ENCODE peak calls at places on chromosomes 4 and X, in nine cellular contexts. H is stimulated activated CD8-positive, alpha-beta memory T cell treated with anti-CD3 and anti-CD28 coated beads, Interleukin-4, amount 100 ng/mL, for 48 hours; A is hepatocyte; V is heart right ventricle; B is osteocyte; R is iris pigment epithelial cell; I is T-helper 17 cell; Q is activated CD8-positive, alpha-beta memory T cell treated with anti-CD3 and anti-CD28 coated beads, Interleukin-2, amount 50 U/mL, for 48 hours; E is thyroid gland. K is an unnamed sample.

GRCh38 chrX:56564182-56564885 is 907 bp downstream of the UBQLN2 start:
- DNase-seq in H (peak; percentile 53), A (peak; percentile 13), V (peak; percentile 10), B (peak; percentile 83), R (peak; percentile 55), I (no peak), Q (peak; percentile 70), E (peak; percentile 10), K (peak; percentile 38)

GRCh38 chrX:69253821-69254220 is 88.6 kb upstream of the PJA1 start:
- DNase-seq in H (no peak), A (no peak), V (no peak), B (no peak), R (no peak), I (no peak), Q (no peak), E (no peak), K (no peak)

GRCh38 chr4:123891901-123892300 is 495.3 kb downstream of the SPRY1 start:
- DNase-seq in H (no peak), A (no peak), V (no peak), B (no peak), R (no peak), I (no peak), Q (no peak), E (no peak), K (peak; percentile 10)

GRCh38 chrX:38817004-38817703 is 15.9 kb downstream of the MID1IP1 start:
- DNase-seq in H (no peak), A (peak; percentile 48), V (peak; percentile 34), B (no peak), R (peak; percentile 39), I (no peak), Q (no peak), E (peak; percentile 50), K (no peak)

GRCh38 chr4:54227261-54228063 is 1.6 kb upstream of the PDGFRA start:
- DNase-seq in H (no peak), A (peak; percentile 60), V (peak; percentile 14), B (peak; percentile 85), R (peak; percentile 75), I (no peak), Q (peak; percentile 53), E (peak; percentile 35), K (no peak)

GRCh38 chr4:73066928-73067327 is 2.6 kb downstream of the COX18 start:
- DNase-seq in H (no peak), A (no peak), V (no peak), B (no peak), R (no peak), I (peak; percentile 23), Q (no peak), E (no peak), K (no peak)

GRCh38 chr4:16721618-16722291 is 176.7 kb downstream of the LDB2 start:
- DNase-seq in H (no peak), A (peak; percentile 27), V (no peak), B (no peak), R (peak; percentile 94), I (no peak), Q (no peak), E (no peak), K (no peak)

GRCh38 chr4:102169345-102169744 is 175.9 kb downstream of the SLC39A8 start:
- DNase-seq in H (no peak), A (peak; percentile 27), V (no peak), B (no peak), R (no peak), I (no peak), Q (no peak), E (no peak), K (no peak)

GRCh38 chr4:147492761-147493160 is 11.9 kb downstream of the EDNRA start:
- DNase-seq in H (no peak), A (no peak), V (peak; percentile 22), B (no peak), R (peak; percentile 94), I (no peak), Q (no peak), E (no peak), K (no peak)

GRCh38 chr4:94126669-94127068 is 81.0 kb upstream of the SMARCAD1 start:
- DNase-seq in H (no peak), A (peak; percentile 16), V (no peak), B (no peak), R (peak; percentile 2), I (no peak), Q (no peak), E (no peak), K (peak; percentile 25)

GRCh38 chr4:100391913-100392312 is 125.9 kb downstream of the EMCN start:
- DNase-seq in H (no peak), A (no peak), V (no peak), B (no peak), R (peak; percentile 87), I (no peak), Q (no peak), E (no peak), K (no peak)

GRCh38 chr4:86587016-86587713 is 7.0 kb upstream of the PTPN13 start:
- DNase-seq in H (no peak), A (peak; percentile 6), V (no peak), B (no peak), R (no peak), I (no peak), Q (no peak), E (peak; percentile 23), K (no peak)

GRCh38 chr4:107210450-107211239 is 174.5 kb upstream of the DKK2 start:
- DNase-seq in H (no peak), A (no peak), V (no peak), B (no peak), R (peak; percentile 34), I (no peak), Q (no peak), E (no peak), K (no peak)

GRCh38 chrX:71992711-71993110 is 82.1 kb downstream of the NHSL2 start:
- DNase-seq in H (peak; percentile 39), A (no peak), V (no peak), B (no peak), R (no peak), I (peak; percentile 14), Q (no peak), E (peak; percentile 51), K (no peak)

GRCh38 chrX:17939724-17940123 is 78.6 kb upstream of the RAI2 start:
- DNase-seq in H (no peak), A (no peak), V (no peak), B (no peak), R (no peak), I (no peak), Q (no peak), E (peak; percentile 2), K (no peak)

GRCh38 chr4:164536829-164537228 is 217.1 kb upstream of the SMIM31 start:
- DNase-seq in H (no peak), A (peak; percentile 74), V (no peak), B (no peak), R (peak; percentile 72), I (no peak), Q (no peak), E (no peak), K (peak; percentile 14)